ENCODE peak calls at places on chromosomes 2 and 18, in four cellular contexts. J, R, O and T are unnamed samples.

GRCh38 chr2:28325567-28326468 is 66.8 kb upstream of the FOSL2 start:
- DNase-seq in O (no peak), J (peak; percentile 59), R (peak; percentile 25), T (no peak)

GRCh38 chr2:70552501-70553333 is 909 bp downstream of the TGFA start:
- DNase-seq in J (peak; percentile 24), R (no peak), O (no peak), T (no peak)

GRCh38 chr2:107361951-107362350 is 464.7 kb upstream of the RGPD4 start:
- DNase-seq in R (no peak), J (no peak), O (no peak), T (no peak)

GRCh38 chr18:76751538-76751890 is 70.8 kb upstream of the ZNF236 start:
- DNase-seq in R (no peak), O (peak; percentile 9), J (no peak), T (no peak)

GRCh38 chr2:222939208-222939846 is 78.5 kb downstream of the ACSL3 start:
- DNase-seq in R (peak; percentile 45), O (peak; percentile 79), J (peak; percentile 35), T (peak; percentile 37)

GRCh38 chr2:126315840-126316239 is 340.1 kb upstream of the GYPC start:
- DNase-seq in O (no peak), J (no peak), R (no peak), T (no peak)

GRCh38 chr2:48107326-48107925 is 201.1 kb upstream of the FBXO11 start:
- DNase-seq in R (no peak), O (peak; percentile 39), J (no peak), T (no peak)

GRCh38 chr18:50649821-50650220 is 89.9 kb downstream of the MAPK4 start:
- DNase-seq in O (no peak), J (no peak), R (no peak), T (no peak)

GRCh38 chr2:66700181-66700686 is 265.3 kb downstream of the MEIS1 start:
- DNase-seq in R (no peak), O (no peak), J (no peak), T (no peak)

GRCh38 chr2:37196320-37197195 is at the start of gene CEBPZOS:
- DNase-seq in J (peak; percentile 96), R (peak; percentile 71), O (peak; percentile 80), T (peak; percentile 73)

GRCh38 chr2:179304424-179304823 is 39.8 kb upstream of the SESTD1 start:
- DNase-seq in O (no peak), J (no peak), R (no peak), T (no peak)

GRCh38 chr2:29335391-29335790 is 220.2 kb downstream of the CLIP4 start:
- DNase-seq in J (no peak), O (no peak), R (no peak), T (no peak)

GRCh38 chr2:240411261-240412160 is 24.0 kb upstream of the GPC1 start:
- DNase-seq in O (no peak), R (no peak), J (no peak), T (no peak)

GRCh38 chr2:223000872-223001825 is 50.8 kb upstream of the KCNE4 start:
- DNase-seq in O (no peak), J (no peak), R (no peak), T (no peak)

GRCh38 chr18:68847219-68847860 is 49.5 kb downstream of the CCDC102B start:
- DNase-seq in O (peak; percentile 4), J (no peak), R (no peak), T (no peak)

GRCh38 chr18:13375302-13376255 is 157.0 kb downstream of the LDLRAD4 start:
- DNase-seq in J (no peak), R (peak; percentile 57), O (no peak), T (no peak)

GRCh38 chr18:68839701-68840100 is 41.8 kb downstream of the CCDC102B start:
- DNase-seq in R (no peak), J (no peak), O (no peak), T (no peak)

GRCh38 chr2:38751847-38752410 is 768 bp upstream of the SRSF7 start:
- DNase-seq in J (no peak), O (peak; percentile 45), R (no peak), T (no peak)

GRCh38 chr18:75051757-75052156 is 157.2 kb downstream of the PTGR3 start:
- DNase-seq in O (no peak), J (no peak), R (no peak), T (no peak)

GRCh38 chr2:169038338-169038757 is 7.2 kb upstream of the ABCB11 start:
- DNase-seq in R (peak; percentile 32), O (no peak), J (no peak), T (peak; percentile 54)

GRCh38 chr2:230989731-230990130 is 6.2 kb upstream of the SPATA3 start:
- DNase-seq in J (no peak), O (no peak), R (no peak), T (no peak)

GRCh38 chr18:48412339-48412929 is 3.3 kb upstream of the ZBTB7C start:
- DNase-seq in R (no peak), J (peak; percentile 66), O (peak; percentile 56), T (peak; percentile 42)

GRCh38 chr2:15603044-15603765 is 11.5 kb downstream of the DDX1 start:
- DNase-seq in O (no peak), R (no peak), J (no peak), T (no peak)

GRCh38 chr18:22110482-22110924 is 58.9 kb upstream of the GATA6 start:
- DNase-seq in R (no peak), J (no peak), O (no peak), T (no peak)

GRCh38 chr2:187658952-187659525 is 104.8 kb upstream of the TFPI start:
- DNase-seq in R (no peak), O (peak; percentile 24), J (peak; percentile 11), T (no peak)

GRCh38 chr18:76437011-76437410 is 58.0 kb downstream of the ZNF516 start:
- DNase-seq in O (no peak), J (no peak), R (no peak), T (no peak)

GRCh38 chr2:207394203-207394741 is 135.5 kb upstream of the CREB1 start:
- DNase-seq in O (no peak), R (no peak), J (no peak), T (no peak)

GRCh38 chr2:66334237-66335054 is 100.5 kb upstream of the MEIS1 start:
- DNase-seq in J (no peak), R (no peak), O (no peak), T (no peak)

GRCh38 chr2:233676046-233676445 is 4.3 kb downstream of the UGT1A9 start:
- DNase-seq in R (no peak), O (no peak), J (no peak), T (no peak)

GRCh38 chr2:225076125-225076524 is 33.9 kb upstream of the DOCK10 start:
- DNase-seq in J (no peak), R (no peak), O (no peak), T (no peak)

GRCh38 chr2:113858764-113859163 is 31.1 kb upstream of the ACTR3 start:
- DNase-seq in R (no peak), J (no peak), O (no peak), T (no peak)

GRCh38 chr18:31513189-31513907 is 15.4 kb downstream of the DSG2 start:
- DNase-seq in R (no peak), O (peak; percentile 41), J (no peak), T (no peak)

GRCh38 chr2:112658301-112658700 is 12.6 kb downstream of the SLC20A1 start:
- DNase-seq in R (no peak), J (no peak), O (no peak), T (no peak)

GRCh38 chr2:209702775-209703174 is 68.9 kb upstream of the UNC80 start:
- DNase-seq in O (no peak), J (no peak), R (no peak), T (no peak)

DNA sequence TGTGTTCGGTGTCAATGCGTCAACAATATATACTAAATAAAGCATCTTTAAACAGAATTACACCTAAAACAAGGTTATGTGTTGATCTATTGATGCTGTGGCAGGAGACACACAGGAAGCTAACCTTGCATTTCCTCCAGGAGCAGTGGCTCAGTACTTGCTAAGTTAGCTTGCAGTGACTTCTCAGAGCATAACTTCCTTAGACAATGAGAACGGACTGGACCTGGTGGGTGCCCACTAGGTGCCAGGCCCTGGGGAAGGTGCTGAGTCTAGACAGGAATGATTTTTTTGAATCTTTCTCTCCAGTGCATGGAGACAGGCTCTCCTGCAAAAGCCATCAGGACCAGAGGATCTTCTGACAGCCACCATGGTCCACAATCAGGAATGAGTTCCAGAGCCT is 73.8 kb upstream of the MGAT4A start:
- DNase-seq in J (no peak), R (no peak), O (no peak), T (peak; percentile 57)
- TF ChIP-seq GABPA in J (no peak), R (no peak), O (no peak), T (no peak)

GRCh38 chr2:205802069-205802468 is 119.8 kb downstream of the NRP2 start:
- DNase-seq in J (no peak), O (no peak), R (no peak), T (no peak)

GRCh38 chr2:205800804-205801203 is 118.5 kb downstream of the NRP2 start:
- DNase-seq in R (no peak), O (no peak), J (no peak), T (no peak)

GRCh38 chr2:205796914-205797313 is 114.6 kb downstream of the NRP2 start:
- DNase-seq in O (no peak), J (no peak), R (no peak), T (no peak)

GRCh38 chr2:205800257-205800656 is 118.0 kb downstream of the NRP2 start:
- DNase-seq in J (no peak), O (no peak), R (no peak), T (no peak)

DNA sequence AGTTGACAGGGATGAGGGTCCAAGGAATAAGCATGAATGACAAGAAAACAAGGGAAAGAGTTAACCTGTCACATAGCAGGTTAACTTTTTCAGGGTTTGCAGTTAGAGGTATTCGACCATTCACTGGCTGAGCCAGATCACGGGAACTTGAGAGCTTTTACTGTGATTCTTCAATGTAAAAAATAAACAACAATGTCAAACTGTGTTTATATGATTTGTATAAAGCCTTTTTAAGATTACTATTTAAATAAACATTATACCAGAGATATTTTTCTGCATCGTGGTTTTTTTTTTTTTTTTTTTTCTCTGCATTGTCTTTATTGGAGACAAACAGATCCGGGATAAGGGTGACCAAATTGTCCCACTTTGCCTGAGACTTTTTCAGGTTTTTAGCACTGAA is 115.6 kb downstream of the NRP2 start:
- DNase-seq in R (no peak), J (no peak), O (no peak), T (no peak)
- TF ChIP-seq POLR2AphosphoS5 in R (no peak), J (no peak), O (no peak), T (no peak)

GRCh38 chr2:128293426-128293755 is 25.3 kb downstream of the HS6ST1 start:
- DNase-seq in O (no peak), R (no peak), J (no peak), T (no peak)
- H3K27ac ChIP-seq in O (no peak overlapping the region), R (no peak overlapping the region), J (no peak overlapping the region), T (no peak overlapping the region)

GRCh38 chr2:200130762-200131166 is 175.4 kb downstream of the MAIP1 start:
- DNase-seq in R (no peak), O (no peak), J (no peak), T (no peak)

GRCh38 chr2:200125463-200125862 is 170.1 kb downstream of the MAIP1 start:
- DNase-seq in J (no peak), O (no peak), R (no peak), T (no peak)

GRCh38 chr2:200131307-200131706 is 175.2 kb upstream of the SPATS2L start:
- DNase-seq in R (no peak), J (no peak), O (no peak), T (no peak)

GRCh38 chr2:200129756-200130462 is 174.5 kb downstream of the MAIP1 start:
- DNase-seq in O (no peak), R (no peak), J (no peak), T (no peak)

DNA sequence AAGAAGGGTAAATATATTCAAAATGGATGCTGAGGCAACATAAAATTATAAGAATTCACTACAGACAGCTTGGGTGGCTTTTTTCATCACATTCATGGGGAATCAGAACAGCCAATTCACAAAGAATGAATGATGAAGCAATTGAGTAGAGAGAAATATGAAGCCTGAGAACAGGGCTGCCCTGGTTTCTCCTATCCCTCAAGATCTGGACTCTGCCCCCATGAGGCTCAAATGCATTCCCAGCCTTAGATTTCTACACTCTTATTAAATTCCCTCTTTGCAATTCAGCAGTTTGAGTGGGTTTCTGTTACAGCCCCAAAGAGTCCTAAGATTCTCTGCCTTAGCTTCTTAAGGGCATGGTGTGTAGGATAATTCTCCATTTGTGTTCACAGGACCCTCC is 172.5 kb downstream of the MAIP1 start:
- DNase-seq in O (peak; percentile 68), R (no peak), J (no peak), T (no peak)
- TF ChIP-seq GABPA in O (no peak), R (no peak), J (no peak), T (no peak)